ENCODE peak calls at places on chromosomes 2 and 18, in four cellular contexts. One of them, this sample, is unnamed. For H3K4me1, the result is how much of the 10 kb centered on the place peaks cover.

GRCh38 chr2:81876628-81877027 is 1572.1 kb upstream of the LRRTM1 start:
- DNase-seq in lower lobe of right lung: no peak
- DNase-seq in cardiac muscle cell: no peak
- DNase-seq in HCT116: no peak
- DNase-seq in this sample: no peak

GRCh38 chr2:30492619-30493018 is 45.6 kb downstream of the LCLAT1 start:
- DNase-seq in lower lobe of right lung: no peak
- DNase-seq in cardiac muscle cell: no peak
- DNase-seq in HCT116: no peak
- DNase-seq in this sample: no peak

GRCh38 chr18:79512461-79513380 is 117.0 kb downstream of the NFATC1 start:
- DNase-seq in lower lobe of right lung: no peak
- DNase-seq in cardiac muscle cell: no peak
- DNase-seq in HCT116: no peak
- DNase-seq in this sample: no peak

GRCh38 chr2:75896779-75897366 is 186.2 kb upstream of the GCFC2 start:
- DNase-seq in lower lobe of right lung: no peak
- DNase-seq in cardiac muscle cell: peak
- DNase-seq in HCT116: no peak
- DNase-seq in this sample: no peak

GRCh38 chr2:133486706-133487305 is 81.5 kb downstream of the NCKAP5 start:
- DNase-seq in lower lobe of right lung: no peak
- DNase-seq in cardiac muscle cell: no peak
- DNase-seq in HCT116: no peak
- DNase-seq in this sample: no peak

GRCh38 chr2:238105506-238106338 is 5.6 kb downstream of the ESPNL start:
- DNase-seq in lower lobe of right lung: no peak
- DNase-seq in cardiac muscle cell: no peak
- DNase-seq in HCT116: no peak
- DNase-seq in this sample: no peak

GRCh38 chr2:25323612-25324189 is 18.0 kb downstream of the DNMT3A start:
- DNase-seq in lower lobe of right lung: no peak
- DNase-seq in cardiac muscle cell: no peak
- DNase-seq in HCT116: no peak
- DNase-seq in this sample: no peak

GRCh38 chr2:163554864-163555263 is 180.9 kb downstream of the FIGN start:
- DNase-seq in lower lobe of right lung: no peak
- DNase-seq in cardiac muscle cell: no peak
- DNase-seq in HCT116: no peak
- DNase-seq in this sample: no peak

GRCh38 chr18:50194623-50195532 is at the start of gene MYO5B:
- DNase-seq in lower lobe of right lung: peak
- DNase-seq in cardiac muscle cell: peak
- DNase-seq in HCT116: peak
- DNase-seq in this sample: peak

DNA sequence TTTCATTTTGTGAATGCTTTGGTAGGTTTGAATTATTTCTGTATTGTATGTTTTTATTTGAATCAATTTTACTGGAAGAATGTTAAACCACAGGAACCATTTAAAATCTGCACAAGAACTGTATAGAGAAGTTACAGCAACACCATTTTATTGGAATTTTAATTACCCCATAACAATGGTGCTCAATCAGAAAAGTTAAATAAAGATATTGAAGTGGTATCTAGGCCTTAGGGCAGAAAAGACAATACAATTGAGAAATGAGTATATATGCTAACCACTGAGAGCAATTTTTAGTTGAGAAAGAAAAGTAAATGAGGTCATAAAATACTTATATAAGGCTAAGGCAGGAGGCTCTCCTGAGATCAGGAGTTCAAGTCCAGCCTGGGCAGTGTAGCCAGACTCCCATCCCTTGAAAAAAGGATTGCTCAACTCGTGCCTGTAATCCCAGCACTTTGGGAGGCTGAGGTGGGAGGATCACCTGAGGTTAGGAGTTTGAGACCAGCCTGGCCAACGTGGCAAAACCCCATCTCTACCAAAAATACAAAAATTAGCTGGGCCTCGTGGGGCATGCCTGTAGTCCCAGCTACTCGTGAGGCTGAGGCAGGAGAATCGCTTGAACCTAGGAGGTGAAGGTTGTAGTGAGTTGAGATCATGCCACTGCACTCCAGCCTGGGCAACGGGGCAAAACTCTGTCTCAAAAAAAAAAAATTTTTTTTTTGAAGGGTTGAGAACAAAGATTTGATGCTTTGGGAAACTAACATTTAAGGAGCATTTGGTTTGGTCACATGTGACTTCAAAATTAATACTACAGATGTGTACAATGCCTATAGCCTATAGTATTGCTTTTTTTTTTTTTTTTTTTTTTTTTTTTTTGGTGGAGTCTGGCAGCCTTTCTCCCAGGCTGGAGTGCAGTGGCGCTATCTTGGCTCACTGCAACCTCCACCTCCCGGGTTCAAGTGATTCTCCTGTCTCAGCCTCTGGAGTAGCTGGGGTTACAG is 212.9 kb upstream of the STON1 start:
- DNase-seq in lower lobe of right lung: no peak
- DNase-seq in cardiac muscle cell: no peak
- DNase-seq in HCT116: no peak
- DNase-seq in this sample: no peak
- H3K4me3 ChIP-seq in lower lobe of right lung: no peak
- H3K4me3 ChIP-seq in cardiac muscle cell: no peak
- H3K4me3 ChIP-seq in HCT116: no peak
- H3K4me3 ChIP-seq in this sample: no peak

DNA sequence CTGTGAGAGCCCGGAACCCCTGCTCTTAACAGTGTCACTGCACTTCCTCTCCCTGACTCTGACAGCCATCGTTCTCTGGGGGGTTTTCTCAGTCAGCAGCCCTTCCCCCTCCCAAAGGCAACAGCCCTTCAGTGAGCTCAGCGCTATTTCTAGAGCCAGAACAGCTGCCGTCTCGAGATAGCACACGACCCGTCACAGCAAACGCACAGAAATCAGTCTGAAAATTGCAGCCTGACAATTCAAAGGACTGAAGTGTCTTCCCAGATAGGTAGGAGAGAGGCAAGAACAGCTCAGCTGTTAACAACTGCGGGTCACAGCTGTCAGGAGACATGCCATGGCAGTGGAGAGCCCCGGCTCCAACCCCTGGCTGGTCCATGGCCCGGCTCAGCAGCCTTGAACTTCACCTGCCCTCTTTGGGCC is 45.4 kb downstream of the ST8SIA5 start:
- DNase-seq in lower lobe of right lung: no peak
- DNase-seq in cardiac muscle cell: no peak
- DNase-seq in HCT116: no peak
- DNase-seq in this sample: no peak
- H3K4me1 ChIP-seq in lower lobe of right lung: under half
- H3K4me1 ChIP-seq in cardiac muscle cell: under half
- H3K4me1 ChIP-seq in HCT116: under half
- H3K4me1 ChIP-seq in this sample: under half

GRCh38 chr18:12411456-12411855 is 3.7 kb downstream of the PRELID3A start:
- DNase-seq in lower lobe of right lung: no peak
- DNase-seq in cardiac muscle cell: no peak
- DNase-seq in HCT116: no peak
- DNase-seq in this sample: no peak

GRCh38 chr18:12420831-12421421 is 13.2 kb downstream of the PRELID3A start:
- DNase-seq in lower lobe of right lung: no peak
- DNase-seq in cardiac muscle cell: no peak
- DNase-seq in HCT116: no peak
- DNase-seq in this sample: no peak

GRCh38 chr18:12417687-12418086 is 10.0 kb downstream of the PRELID3A start:
- DNase-seq in lower lobe of right lung: no peak
- DNase-seq in cardiac muscle cell: no peak
- DNase-seq in HCT116: no peak
- DNase-seq in this sample: no peak

GRCh38 chr18:12421732-12422131 is 14.0 kb downstream of the PRELID3A start:
- DNase-seq in lower lobe of right lung: no peak
- DNase-seq in cardiac muscle cell: no peak
- DNase-seq in HCT116: no peak
- DNase-seq in this sample: no peak

DNA sequence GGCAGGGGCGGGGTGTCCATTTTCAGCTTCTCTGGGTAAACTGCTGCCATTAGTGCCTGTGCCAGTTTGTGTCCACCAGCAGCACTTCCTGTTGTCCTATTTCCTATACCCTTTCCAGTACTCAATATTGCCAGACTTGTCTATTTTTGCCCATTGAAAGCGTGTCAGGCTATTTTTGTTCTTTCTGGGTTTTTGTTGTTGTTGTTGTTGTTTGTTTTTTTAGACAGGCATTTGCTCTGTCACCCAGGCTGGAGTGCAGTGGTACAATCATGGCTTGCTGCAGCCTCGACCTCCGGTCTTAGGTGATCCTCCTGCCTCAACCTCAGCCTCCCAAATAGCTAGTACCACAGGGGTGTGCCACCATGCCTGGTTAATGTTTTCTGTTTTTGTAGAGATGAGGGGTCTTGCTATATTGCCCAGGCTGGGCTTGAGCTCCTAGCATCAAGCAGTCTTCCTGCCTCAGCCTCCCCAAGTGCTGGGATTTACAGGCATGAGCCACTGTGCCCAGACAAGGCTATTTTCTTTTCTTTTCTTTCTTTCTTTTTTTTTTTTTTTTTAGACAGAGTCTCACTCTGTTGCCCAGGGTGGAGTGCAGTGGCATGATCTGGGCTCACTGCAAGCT is 8.5 kb downstream of the PRELID3A start:
- DNase-seq in lower lobe of right lung: no peak
- DNase-seq in cardiac muscle cell: no peak
- DNase-seq in HCT116: no peak
- DNase-seq in this sample: no peak
- H3K27ac ChIP-seq in lower lobe of right lung: peak
- H3K27ac ChIP-seq in cardiac muscle cell: no peak
- H3K27ac ChIP-seq in HCT116: no peak
- H3K27ac ChIP-seq in this sample: no peak

DNA sequence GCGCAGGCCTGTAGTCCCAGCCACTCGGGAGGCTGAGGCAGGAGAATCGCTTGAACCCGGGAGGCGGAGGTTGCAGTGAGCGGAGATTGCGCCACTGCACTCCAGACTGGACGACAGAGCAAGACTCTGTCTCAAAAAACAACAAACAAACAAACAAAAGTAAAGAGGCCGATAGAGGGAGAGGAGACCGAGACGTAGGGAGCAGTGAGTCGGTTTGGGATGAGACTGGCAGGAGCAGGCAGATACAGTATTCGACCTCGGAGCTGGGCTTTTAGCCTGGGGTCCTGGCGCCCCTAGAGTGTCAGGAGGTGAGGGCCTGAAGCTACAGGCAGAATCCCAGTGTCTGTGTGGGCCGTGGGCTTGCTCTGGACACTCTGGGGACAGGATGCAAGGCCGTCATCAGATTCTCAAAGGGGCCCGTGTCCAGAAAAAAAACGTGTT is 51.2 kb downstream of the SLC4A1AP start:
- DNase-seq in lower lobe of right lung: no peak
- DNase-seq in cardiac muscle cell: no peak
- DNase-seq in HCT116: no peak
- DNase-seq in this sample: no peak
- H3K4me3 ChIP-seq in lower lobe of right lung: peak
- H3K4me3 ChIP-seq in cardiac muscle cell: peak
- H3K4me3 ChIP-seq in HCT116: peak
- H3K4me3 ChIP-seq in this sample: peak

DNA sequence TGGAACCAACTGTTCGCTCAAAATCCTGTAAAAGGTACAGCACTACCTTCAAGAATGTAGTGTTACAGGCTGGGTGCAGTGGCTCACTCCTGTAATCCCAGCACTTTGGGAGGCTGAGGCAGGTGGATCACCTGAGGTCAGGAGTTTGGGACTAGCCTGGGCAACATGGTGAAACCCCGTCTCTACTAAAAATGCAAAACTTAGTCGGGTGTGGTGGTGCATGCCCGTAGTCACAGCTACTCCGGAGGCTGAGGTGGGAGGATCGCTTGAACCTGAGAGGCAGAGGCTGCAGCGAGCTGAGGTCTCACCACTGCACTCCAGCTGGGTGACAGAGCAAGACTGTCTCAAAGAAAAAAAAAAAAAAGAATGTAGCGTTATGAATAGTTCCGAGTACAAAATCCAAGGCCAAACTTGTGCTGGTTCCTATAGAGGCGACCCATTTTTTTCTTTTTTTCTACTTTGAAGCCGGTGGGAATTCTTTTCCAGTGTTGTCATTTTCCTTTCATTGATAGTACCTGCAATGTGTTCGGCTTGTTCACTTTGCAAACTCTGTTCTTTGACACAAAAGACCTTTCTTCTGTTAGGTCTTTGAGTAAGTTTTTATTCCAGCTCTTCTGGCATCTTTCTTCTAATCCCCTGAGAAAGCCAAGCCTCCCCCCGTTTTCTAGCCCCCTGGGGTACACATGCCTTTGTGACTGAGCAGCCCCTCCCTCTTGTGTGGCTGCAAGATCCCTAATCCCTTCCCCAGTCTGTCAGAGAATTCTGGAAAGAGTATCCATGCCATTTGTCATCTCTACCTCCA is 25.1 kb downstream of the INPP5D start:
- DNase-seq in lower lobe of right lung: no peak
- DNase-seq in cardiac muscle cell: no peak
- DNase-seq in HCT116: no peak
- DNase-seq in this sample: no peak
- H3K4me1 ChIP-seq in lower lobe of right lung: half or more
- H3K4me1 ChIP-seq in cardiac muscle cell: under half
- H3K4me1 ChIP-seq in HCT116: under half
- H3K4me1 ChIP-seq in this sample: half or more

GRCh38 chr2:121387591-121388325 is 102.8 kb upstream of the TFCP2L1 start:
- DNase-seq in lower lobe of right lung: no peak
- DNase-seq in cardiac muscle cell: no peak
- DNase-seq in HCT116: no peak
- DNase-seq in this sample: no peak

GRCh38 chr2:121390082-121390481 is 105.1 kb upstream of the TFCP2L1 start:
- DNase-seq in lower lobe of right lung: no peak
- DNase-seq in cardiac muscle cell: no peak
- DNase-seq in HCT116: no peak
- DNase-seq in this sample: no peak

GRCh38 chr2:121386707-121387106 is 101.7 kb upstream of the TFCP2L1 start:
- DNase-seq in lower lobe of right lung: no peak
- DNase-seq in cardiac muscle cell: peak
- DNase-seq in HCT116: no peak
- DNase-seq in this sample: no peak

GRCh38 chr2:121386102-121386501 is 101.1 kb upstream of the TFCP2L1 start:
- DNase-seq in lower lobe of right lung: no peak
- DNase-seq in cardiac muscle cell: no peak
- DNase-seq in HCT116: no peak
- DNase-seq in this sample: no peak

GRCh38 chr2:121388371-121388770 is 103.4 kb upstream of the TFCP2L1 start:
- DNase-seq in lower lobe of right lung: no peak
- DNase-seq in cardiac muscle cell: no peak
- DNase-seq in HCT116: no peak
- DNase-seq in this sample: no peak
- H3K27ac ChIP-seq in lower lobe of right lung: no peak
- H3K27ac ChIP-seq in cardiac muscle cell: no peak
- H3K27ac ChIP-seq in HCT116: no peak
- H3K27ac ChIP-seq in this sample: no peak

GRCh38 chr2:233968556-233968955 is 51.4 kb downstream of the TRPM8 start:
- DNase-seq in lower lobe of right lung: no peak
- DNase-seq in cardiac muscle cell: no peak
- DNase-seq in HCT116: no peak
- DNase-seq in this sample: no peak
- H3K4me3 ChIP-seq in lower lobe of right lung: no peak
- H3K4me3 ChIP-seq in cardiac muscle cell: no peak
- H3K4me3 ChIP-seq in HCT116: no peak
- H3K4me3 ChIP-seq in this sample: no peak